ENCODE peak calls at places on chromosomes 6 and 20, in four cellular contexts. P is IMR-90, E is GM12878, Z is K562. I is an unnamed sample.

GRCh38 chr6:43951063-43951755 is 176.0 kb downstream of the MRPL14 start:
- DNase-seq in P (no peak), E (no peak), Z (peak; percentile 78), I (peak; percentile 28)

GRCh38 chr6:150001295-150001990 is 23.9 kb downstream of the RAET1L start:
- DNase-seq in P (no peak), E (peak; percentile 67), Z (no peak), I (no peak)

GRCh38 chr6:26240981-26241770 is 123.8 kb upstream of the BTN3A2 start:
- DNase-seq in P (peak; percentile 87), E (no peak), Z (no peak), I (no peak)

GRCh38 chr20:23061713-23062561 is 12.5 kb upstream of the THBD start:
- DNase-seq in P (peak; percentile 57), E (no peak), Z (no peak), I (peak; percentile 67)

GRCh38 chr20:10131612-10132345 is 86.9 kb upstream of the SNAP25 start:
- DNase-seq in P (peak; percentile 67), E (no peak), Z (no peak), I (peak; percentile 78)

GRCh38 chr6:37485259-37485658 is 14.4 kb downstream of the CCDC167 start:
- DNase-seq in P (no peak), E (no peak), Z (peak; percentile 64), I (peak; percentile 27)

GRCh38 chr6:167469101-167469500 is 144.2 kb downstream of the TTLL2 start:
- DNase-seq in P (no peak), E (no peak), Z (no peak), I (no peak)

GRCh38 chr6:142481466-142481865 is 179.7 kb downstream of the ADGRG6 start:
- DNase-seq in P (no peak), E (no peak), Z (no peak), I (no peak)

GRCh38 chr6:45387236-45387635 is 9.5 kb upstream of the SUPT3H start:
- DNase-seq in P (peak; percentile 62), E (no peak), Z (no peak), I (no peak)

GRCh38 chr6:129621252-129621651 is 88.7 kb downstream of the ARHGAP18 start:
- DNase-seq in P (no peak), E (no peak), Z (peak; percentile 10), I (no peak)

GRCh38 chr20:37543828-37544227 is 16.2 kb upstream of the BLCAP start:
- DNase-seq in P (peak; percentile 54), E (no peak), Z (no peak), I (peak; percentile 42)

GRCh38 chr6:127790571-127790970 is 110.3 kb downstream of the THEMIS start:
- DNase-seq in P (no peak), E (no peak), Z (no peak), I (no peak)

GRCh38 chr6:35318200-35318844 is 20.7 kb downstream of the DEF6 start:
- DNase-seq in P (peak; percentile 72), E (no peak), Z (peak; percentile 59), I (peak; percentile 70)

GRCh38 chr6:109308018-109308492 is 74.2 kb downstream of the CD164 start:
- DNase-seq in P (peak; percentile 63), E (no peak), Z (peak; percentile 79), I (peak; percentile 13)

GRCh38 chr6:75643173-75643572 is 41.5 kb downstream of the SENP6 start:
- DNase-seq in P (peak; percentile 40), E (no peak), Z (no peak), I (no peak)

GRCh38 chr20:17969276-17969883 is 562 bp downstream of the MGME1 start:
- DNase-seq in P (no peak), E (no peak), Z (peak; percentile 26), I (peak; percentile 59)

GRCh38 chr6:154613137-154613676 is 102.7 kb upstream of the CNKSR3 start:
- DNase-seq in P (peak; percentile 79), E (no peak), Z (peak; percentile 57), I (no peak)

GRCh38 chr6:35776364-35777215 is at the start of gene CLPSL2:
- DNase-seq in P (no peak), E (no peak), Z (peak; percentile 28), I (peak; percentile 43)

GRCh38 chr6:98838027-98838426 is 3.7 kb downstream of the POU3F2 start:
- DNase-seq in P (no peak), E (no peak), Z (no peak), I (no peak)

GRCh38 chr20:34995696-34996095 is 40.0 kb downstream of the MYH7B start:
- DNase-seq in P (no peak), E (no peak), Z (no peak), I (no peak)

GRCh38 chr6:73722318-73723060 is 26.5 kb downstream of the CD109 start:
- DNase-seq in P (peak; percentile 93), E (peak; percentile 46), Z (no peak), I (no peak)

GRCh38 chr6:467671-468082 is 76.1 kb downstream of the IRF4 start:
- DNase-seq in P (no peak), E (no peak), Z (no peak), I (no peak)

GRCh38 chr20:51400051-51400926 is 142.2 kb downstream of the NFATC2 start:
- DNase-seq in P (no peak), E (peak; percentile 89), Z (no peak), I (no peak)

GRCh38 chr6:48624631-48625030 is 513.6 kb upstream of the PTCHD4 start:
- DNase-seq in P (no peak), E (no peak), Z (no peak), I (no peak)

GRCh38 chr6:111767752-111768430 is 105.4 kb downstream of the FYN start:
- DNase-seq in P (no peak), E (no peak), Z (no peak), I (no peak)

GRCh38 chr6:25028346-25028745 is 92.6 kb upstream of the RIPOR2 start:
- DNase-seq in P (no peak), E (no peak), Z (no peak), I (no peak)

GRCh38 chr20:50421356-50422340 is 88.5 kb upstream of the PTPN1 start:
- DNase-seq in P (no peak), E (no peak), Z (no peak), I (no peak)

GRCh38 chr6:57021086-57021720 is 25.3 kb upstream of the KIAA1586 start:
- DNase-seq in P (peak; percentile 64), E (no peak), Z (peak; percentile 56), I (peak; percentile 42)

GRCh38 chr20:17511401-17511800 is 19.8 kb downstream of the BFSP1 start:
- DNase-seq in P (no peak), E (no peak), Z (no peak), I (no peak)

GRCh38 chr6:148593813-148594170 is 153.0 kb upstream of the UST start:
- DNase-seq in P (no peak), E (no peak), Z (no peak), I (no peak)

GRCh38 chr6:55276745-55277627 is 50.3 kb upstream of the GFRAL start:
- DNase-seq in P (peak; percentile 72), E (no peak), Z (peak; percentile 6), I (peak; percentile 15)

GRCh38 chr6:46191961-46192360 is 21.2 kb upstream of the ENPP5 start:
- DNase-seq in P (peak; percentile 41), E (no peak), Z (no peak), I (no peak)

GRCh38 chr6:122799140-122799539 is 10.1 kb downstream of the SMPDL3A start:
- DNase-seq in P (no peak), E (no peak), Z (no peak), I (no peak)

DNA sequence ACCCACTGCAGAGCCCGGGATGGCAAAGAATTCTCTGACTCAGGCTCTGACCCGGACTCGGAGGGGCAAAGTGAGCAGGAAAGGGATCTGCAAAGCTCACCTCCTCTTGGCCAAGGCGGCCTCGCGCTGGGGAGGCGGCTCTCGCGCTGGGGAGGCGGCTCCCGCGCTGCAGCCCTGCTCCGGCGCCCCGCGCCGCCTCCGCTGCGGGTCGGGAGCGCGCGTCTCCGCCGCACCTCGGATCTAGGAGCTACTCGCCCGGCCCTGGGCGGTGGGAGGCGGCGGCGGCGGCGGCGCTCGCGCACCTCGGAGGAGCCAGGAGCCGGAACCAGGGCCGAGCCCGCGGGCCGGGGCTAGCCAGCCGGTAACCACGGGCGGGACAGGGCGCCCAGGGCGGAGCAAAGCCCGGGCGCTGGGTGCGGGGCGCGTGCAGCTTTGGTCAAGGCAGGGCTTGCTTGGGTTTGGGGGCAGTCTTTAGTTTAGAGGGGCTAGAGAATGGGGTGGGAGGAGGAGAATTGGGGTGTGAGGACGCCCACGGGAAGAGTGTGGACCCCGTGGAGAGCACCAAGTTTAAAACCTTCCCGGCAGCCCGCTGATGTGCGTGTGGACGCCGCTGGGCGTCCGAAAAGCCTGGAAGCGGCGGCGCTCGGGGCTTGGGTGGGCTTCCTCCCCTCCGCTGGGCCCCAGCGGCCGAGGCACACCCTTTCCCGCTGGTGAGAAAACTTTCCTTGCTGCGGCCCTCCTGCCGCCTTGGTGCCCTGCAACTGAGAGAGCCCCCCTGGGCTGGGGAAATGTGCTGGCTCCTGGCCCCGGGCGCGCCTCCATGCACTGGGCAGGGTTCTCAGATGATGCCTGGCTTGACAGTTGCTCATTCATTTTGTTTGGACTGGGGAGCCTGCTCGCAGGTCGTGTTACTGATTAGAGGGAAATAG is at the start of gene MRAP2:
- DNase-seq in P (no peak), E (no peak), Z (peak; percentile 73), I (peak; percentile 10)
- TF ChIP-seq RCOR1 in P (no peak), E (no peak), Z (no peak), I (no peak)

DNA sequence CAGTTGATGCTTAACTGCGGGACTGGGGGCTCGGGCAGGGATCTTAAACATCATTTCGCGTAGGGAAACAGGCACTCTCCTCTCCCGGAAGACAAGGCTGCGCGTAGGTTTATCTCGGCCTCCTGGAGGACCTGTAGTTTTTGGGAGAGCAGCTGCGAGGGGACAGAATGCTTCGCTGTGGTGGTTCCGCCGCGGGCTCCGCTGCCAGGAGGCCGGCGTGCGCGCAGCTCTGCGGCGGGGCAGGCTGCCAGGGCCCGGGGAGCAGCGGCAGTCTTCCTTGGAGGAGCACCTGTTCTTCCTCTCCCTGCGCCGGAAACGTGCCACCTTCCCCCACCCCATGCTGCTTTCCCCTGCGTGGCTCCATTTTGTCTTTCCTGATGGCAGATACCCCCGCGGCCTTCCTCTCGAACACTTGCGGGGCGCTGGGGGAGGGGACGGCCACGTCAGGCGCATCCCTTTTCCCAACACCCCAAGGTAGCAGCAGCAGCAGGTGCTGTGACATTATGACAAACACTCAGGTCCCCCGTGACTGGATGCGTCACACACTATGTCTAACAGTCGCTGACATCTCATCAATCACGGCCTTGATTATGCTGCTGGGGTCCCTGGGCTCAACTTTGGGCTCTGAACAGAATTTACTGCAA is 230.7 kb upstream of the BTBD3 start:
- DNase-seq in P (peak; percentile 1), E (no peak), Z (no peak), I (no peak)
- TF ChIP-seq ELK1 in P (no peak), E (no peak), Z (no peak), I (no peak)

DNA sequence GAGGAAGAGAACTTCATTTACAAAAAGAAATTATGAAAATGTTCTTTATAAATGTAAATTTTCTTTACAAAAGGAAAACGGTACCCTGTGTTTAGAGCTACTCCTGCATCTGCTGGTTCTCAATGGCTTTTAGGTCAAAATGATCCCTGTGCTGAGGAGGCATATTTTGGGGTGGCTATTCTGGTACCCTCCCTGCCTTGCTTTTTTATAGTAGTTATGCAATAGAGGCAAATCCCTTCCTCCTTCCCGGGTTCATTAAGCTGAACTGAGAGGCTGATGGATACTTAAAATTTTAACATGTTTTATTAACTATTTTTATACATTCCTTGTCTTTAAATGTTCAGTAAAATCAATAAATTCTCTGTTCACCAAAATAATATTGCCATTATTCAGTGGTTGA is 38.9 kb downstream of the KLHL32 start:
- DNase-seq in P (no peak), E (no peak), Z (no peak), I (no peak)
- TF ChIP-seq RCOR1 in P (no peak), E (no peak), Z (no peak), I (no peak)

DNA sequence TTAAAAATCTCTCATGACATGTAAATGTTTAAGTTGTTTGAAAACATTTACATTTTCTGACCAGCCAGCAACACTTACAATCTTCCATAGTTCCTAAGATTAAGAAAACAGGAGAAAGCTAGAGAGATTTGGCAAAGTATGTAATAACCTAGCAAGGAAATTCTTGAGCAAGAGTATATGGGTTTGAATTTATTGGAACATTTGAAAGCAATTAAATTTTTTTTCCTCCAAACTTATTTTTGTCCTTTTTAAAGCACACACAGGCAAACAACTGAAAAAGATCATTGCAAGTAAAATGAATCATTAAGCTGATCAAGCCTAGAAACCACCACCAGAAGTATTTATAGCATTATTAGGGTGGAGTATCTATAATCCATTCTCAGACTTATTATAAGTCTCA is 20.1 kb upstream of the ZNF217 start:
- DNase-seq in P (no peak), E (no peak), Z (no peak), I (no peak)
- TF ChIP-seq ELK1 in P (no peak), E (no peak), Z (no peak), I (no peak)

I was measured in A549.